ENCODE peak calls at places on chromosomes 6 and 20, in six cellular contexts. P is iPS-NIHi11, G is posterior vena cava, V is T-helper 2 cell, W is fibroblast of pulmonary artery, A is amniotic stem cell. Y is an unnamed sample.
A peak's percentile ranks its signal among the peaks of the same experiment; 100 is the strongest.

GRCh38 chr20:13638496-13639477 is at the start of gene TASP1:
- DNase-seq in G (peak; percentile 98), W (peak; percentile 95), A (peak; percentile 90), V (peak; percentile 97), P (peak; percentile 96), Y (peak; percentile 99)

GRCh38 chr6:77292564-77293546 is 170.4 kb downstream of the HTR1B start:
- DNase-seq in A (peak; percentile 24), P (no peak), G (no peak), V (no peak), W (peak; percentile 91), Y (peak; percentile 52)

GRCh38 chr20:49557449-49557848 is 10.5 kb downstream of the PTGIS start:
- DNase-seq in V (no peak), A (no peak), P (no peak), G (no peak), W (no peak), Y (no peak)

GRCh38 chr6:56570434-56571359 is 72.0 kb downstream of the DST start:
- DNase-seq in A (no peak), G (no peak), W (peak; percentile 55), V (no peak), P (peak; percentile 60), Y (no peak)

GRCh38 chr6:147397306-147397705 is 111.2 kb upstream of the SAMD5 start:
- DNase-seq in V (no peak), A (no peak), G (no peak), W (no peak), P (no peak), Y (no peak)

GRCh38 chr6:126553856-126554255 is 213.9 kb downstream of the CENPW start:
- DNase-seq in A (no peak), W (no peak), G (no peak), P (no peak), V (no peak), Y (no peak)

GRCh38 chr6:502761-503160 is 111.2 kb downstream of the IRF4 start:
- DNase-seq in A (no peak), G (no peak), W (no peak), V (no peak), P (no peak), Y (no peak)

GRCh38 chr6:159037746-159038290 is 7.0 kb downstream of the TAGAP start:
- DNase-seq in V (no peak), A (no peak), G (no peak), W (no peak), P (no peak), Y (peak; percentile 51)

GRCh38 chr20:58081842-58082241 is 146.6 kb downstream of the ANKRD60 start:
- DNase-seq in G (no peak), V (no peak), P (no peak), W (peak; percentile 50), A (no peak), Y (no peak)

GRCh38 chr6:110250838-110251237 is 70.6 kb downstream of the CDC40 start:
- DNase-seq in G (no peak), A (no peak), V (no peak), W (no peak), P (peak; percentile 14), Y (no peak)

GRCh38 chr20:10433014-10433622 is 904 bp downstream of the MKKS start:
- DNase-seq in W (no peak), G (no peak), V (no peak), A (no peak), P (no peak), Y (no peak)

GRCh38 chr6:5302220-5302946 is 41.1 kb downstream of the FARS2 start:
- DNase-seq in W (no peak), G (no peak), A (no peak), V (no peak), P (no peak), Y (no peak)

GRCh38 chr6:436308-437041 is 44.9 kb downstream of the IRF4 start:
- DNase-seq in W (no peak), P (no peak), G (peak; percentile 73), A (no peak), V (no peak), Y (no peak)

GRCh38 chr6:84967389-84967788 is 203.0 kb upstream of the TBX18 start:
- DNase-seq in P (peak; percentile 52), V (no peak), A (no peak), G (no peak), W (peak; percentile 81), Y (peak; percentile 61)

GRCh38 chr6:16505711-16506362 is 255.4 kb downstream of the ATXN1 start:
- DNase-seq in W (peak; percentile 78), V (no peak), P (no peak), G (no peak), A (no peak), Y (no peak)

GRCh38 chr20:35093245-35093884 is 758 bp upstream of the TRPC4AP start:
- DNase-seq in A (no peak), P (no peak), G (no peak), W (peak; percentile 72), V (no peak), Y (no peak)

GRCh38 chr6:31462026-31462963 is 35.6 kb upstream of the MICB start:
- DNase-seq in A (no peak), P (no peak), W (no peak), G (no peak), V (no peak), Y (no peak)

GRCh38 chr6:145260491-145260890 is 474.8 kb downstream of the EPM2A start:
- DNase-seq in W (no peak), G (no peak), V (no peak), P (no peak), A (no peak), Y (no peak)

GRCh38 chr6:32369678-32370077 is 2.0 kb downstream of the TSBP1 start:
- DNase-seq in P (no peak), V (no peak), G (no peak), A (no peak), W (peak; percentile 88), Y (no peak)

GRCh38 chr6:77462359-77463307 is 658 bp downstream of the HTR1B start:
- DNase-seq in V (no peak), G (no peak), A (no peak), P (peak; percentile 24), W (no peak), Y (peak; percentile 68)

GRCh38 chr6:32700391-32701040 is 34.1 kb upstream of the HLA-DQB1 start:
- DNase-seq in A (peak; percentile 39), P (peak; percentile 40), W (peak; percentile 80), G (no peak), V (no peak), Y (peak; percentile 73)

GRCh38 chr6:17663203-17663602 is 43.5 kb downstream of the NUP153 start:
- DNase-seq in W (no peak), A (no peak), G (no peak), P (no peak), V (no peak), Y (no peak)

GRCh38 chr6:46203388-46203787 is 32.6 kb upstream of the ENPP5 start:
- DNase-seq in W (peak; percentile 11), P (no peak), V (no peak), G (no peak), A (no peak), Y (no peak)

GRCh38 chr20:38825901-38826625 is 20.6 kb downstream of the PPP1R16B start:
- DNase-seq in W (peak; percentile 76), P (peak; percentile 62), A (no peak), V (no peak), G (no peak), Y (no peak)

GRCh38 chr6:8268156-8268555 is 165.8 kb upstream of the EEF1E1 start:
- DNase-seq in W (no peak), V (no peak), A (no peak), P (no peak), G (no peak), Y (no peak)

Y was measured in islet precursor cell.